ENCODE peak calls at places on chromosomes 5 and 9, in nine cellular contexts. S is mesendoderm, V is pancreas, F is HCT116, C is tibial artery, X is astrocyte, M is H1, T is adrenal gland, K is IMR-90. U is an unnamed sample.
A peak's percentile ranks its signal among the peaks of the same experiment; 100 is the strongest.

GRCh38 chr9:4691794-4692193 is 12.4 kb downstream of the CDC37L1 start:
- DNase-seq in S (no peak), V (no peak), F (no peak), C (no peak), X (peak; percentile 38), M (no peak), T (no peak), K (peak; percentile 78), U (no peak)

GRCh38 chr5:67426961-67427630 is 230.5 kb upstream of the CD180 start:
- DNase-seq in S (peak; percentile 31), V (no peak), F (no peak), C (no peak), X (peak; percentile 24), M (no peak), T (no peak), K (no peak), U (no peak)

GRCh38 chr5:123549256-123549904 is 37.4 kb downstream of the CSNK1G3 start:
- DNase-seq in S (no peak), V (no peak), F (no peak), C (no peak), X (no peak), M (no peak), T (no peak), K (no peak), U (no peak)

GRCh38 chr9:120579139-120579749 is 723 bp downstream of the CDK5RAP2 start:
- DNase-seq in S (peak; percentile 65), V (no peak), F (no peak), C (no peak), X (no peak), M (no peak), T (peak; percentile 17), K (no peak), U (no peak)

GRCh38 chr9:88028338-88028737 is 54.0 kb upstream of the CDK20 start:
- DNase-seq in S (no peak), V (no peak), F (no peak), C (no peak), X (no peak), M (no peak), T (no peak), K (no peak), U (no peak)

GRCh38 chr9:10250200-10250599 is 362.6 kb downstream of the PTPRD start:
- DNase-seq in S (no peak), V (no peak), F (no peak), C (no peak), X (no peak), M (no peak), T (no peak), K (no peak), U (no peak)

GRCh38 chr5:98804066-98804465 is 30.6 kb downstream of the RGMB start:
- DNase-seq in S (no peak), V (no peak), F (no peak), C (no peak), X (no peak), M (no peak), T (no peak), K (no peak), U (no peak)

GRCh38 chr9:20477940-20478620 is 144.2 kb downstream of the MLLT3 start:
- DNase-seq in S (peak; percentile 33), V (no peak), F (no peak), C (no peak), X (peak; percentile 61), M (no peak), T (no peak), K (peak; percentile 53), U (no peak)

GRCh38 chr9:78453450-78453849 is 156.5 kb downstream of the PSAT1 start:
- DNase-seq in S (no peak), V (no peak), F (no peak), C (no peak), X (no peak), M (no peak), T (no peak), K (no peak), U (no peak)

GRCh38 chr9:77833686-77834429 is 185.7 kb upstream of the GNA14 start:
- DNase-seq in S (no peak), V (no peak), F (no peak), C (no peak), X (no peak), M (no peak), T (no peak), K (no peak), U (no peak)

GRCh38 chr9:129458663-129459549 is 162.0 kb downstream of the C9orf50 start:
- DNase-seq in S (peak; percentile 44), V (peak; percentile 63), F (no peak), C (peak; percentile 66), X (no peak), M (no peak), T (peak; percentile 79), K (no peak), U (no peak)

GRCh38 chr5:119336262-119336661 is 19.6 kb upstream of the TNFAIP8 start:
- DNase-seq in S (no peak), V (no peak), F (no peak), C (no peak), X (no peak), M (no peak), T (no peak), K (no peak), U (no peak)

GRCh38 chr5:119338326-119338957 is 17.4 kb upstream of the TNFAIP8 start:
- DNase-seq in S (no peak), V (no peak), F (no peak), C (no peak), X (no peak), M (no peak), T (no peak), K (no peak), U (no peak)

GRCh38 chr5:119339344-119339743 is 16.5 kb upstream of the TNFAIP8 start:
- DNase-seq in S (no peak), V (no peak), F (no peak), C (no peak), X (no peak), M (no peak), T (no peak), K (no peak), U (no peak)

GRCh38 chr5:119335261-119335677 is 20.6 kb upstream of the TNFAIP8 start:
- DNase-seq in S (no peak), V (no peak), F (no peak), C (no peak), X (no peak), M (no peak), T (no peak), K (no peak), U (no peak)

DNA sequence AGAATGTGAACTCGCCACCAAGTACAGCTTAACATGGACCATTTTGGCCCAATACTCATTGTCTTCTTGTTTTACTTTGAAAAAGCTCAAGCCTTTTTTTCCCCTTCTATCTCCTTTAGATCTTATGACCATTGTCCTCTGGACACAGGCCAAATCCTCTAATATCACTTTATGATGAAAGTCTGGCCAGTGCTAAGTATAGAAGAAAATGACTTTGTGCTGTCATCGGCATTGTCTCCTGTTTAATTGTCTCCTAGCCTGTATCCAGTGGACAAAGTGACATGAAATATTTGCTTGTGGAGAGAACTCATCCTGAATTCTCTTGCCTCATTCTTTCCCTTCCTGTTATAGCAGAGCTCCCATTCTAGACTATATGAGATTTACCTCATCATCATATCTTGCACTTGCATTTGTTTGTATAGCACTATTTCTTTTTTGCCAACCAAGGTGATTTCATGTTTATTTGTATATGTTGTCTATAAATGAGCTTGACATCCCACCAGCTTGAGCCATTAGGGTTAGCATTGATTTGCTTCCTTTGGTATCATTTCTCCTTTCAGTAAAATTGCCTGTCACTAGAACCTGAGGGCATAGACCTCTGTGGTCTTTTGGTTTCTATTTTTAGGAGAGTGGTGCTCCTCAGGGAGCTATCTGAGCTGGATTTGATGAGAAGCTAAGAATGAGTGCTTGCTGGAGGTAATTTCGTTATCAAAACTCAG is 18.8 kb upstream of the TNFAIP8 start:
- DNase-seq in S (no peak), V (no peak), F (no peak), C (no peak), X (no peak), M (no peak), T (peak; percentile 13), K (no peak), U (no peak)
- H3K27ac ChIP-seq in S (no peak overlapping the region), V (no peak overlapping the region), F (no peak overlapping the region), C (no peak overlapping the region), X (no peak overlapping the region), M (no peak overlapping the region), T (no peak overlapping the region), K (no peak overlapping the region), U (no peak overlapping the region)

GRCh38 chr5:113548396-113548795 is 34.9 kb downstream of the YTHDC2 start:
- DNase-seq in S (no peak), V (no peak), F (no peak), C (no peak), X (no peak), M (no peak), T (no peak), K (no peak), U (no peak)
- H3K36me3 ChIP-seq in S (peaks cover under 1% of the 10 kb centered on the region), V (no peaks in the 10 kb centered on the region), F (peaks cover 6% of the 10 kb centered on the region), C (peaks cover 33% of the 10 kb centered on the region), X (peaks cover 20% of the 10 kb centered on the region), M (no peaks in the 10 kb centered on the region), T (peaks cover 28% of the 10 kb centered on the region), K (peaks cover 13% of the 10 kb centered on the region), U (no peaks in the 10 kb centered on the region)

GRCh38 chr5:95707055-95707454 is 24.1 kb upstream of the RHOBTB3 start:
- DNase-seq in S (no peak), V (no peak), F (no peak), C (no peak), X (no peak), M (no peak), T (no peak), K (no peak), U (no peak)

GRCh38 chr5:95711501-95712346 is 19.4 kb upstream of the RHOBTB3 start:
- DNase-seq in S (peak; percentile 79), V (no peak), F (no peak), C (no peak), X (no peak), M (peak; percentile 83), T (no peak), K (no peak), U (no peak)

GRCh38 chr5:95708876-95709275 is 22.3 kb upstream of the RHOBTB3 start:
- DNase-seq in S (no peak), V (no peak), F (no peak), C (no peak), X (no peak), M (no peak), T (no peak), K (no peak), U (no peak)

GRCh38 chr5:95712347-95712958 is 18.7 kb upstream of the RHOBTB3 start:
- DNase-seq in S (peak; percentile 99), V (no peak), F (peak; percentile 97), C (no peak), X (peak; percentile 95), M (no peak), T (no peak), K (peak; percentile 90), U (no peak)

GRCh38 chr5:95709967-95710650 is 21.0 kb upstream of the RHOBTB3 start:
- DNase-seq in S (peak; percentile 98), V (peak; percentile 79), F (peak; percentile 71), C (peak; percentile 51), X (no peak), M (peak; percentile 63), T (peak; percentile 72), K (no peak), U (no peak)
- H3K4me3 ChIP-seq in S (no peak overlapping the region), V (peak overlapping the region; percentile 6), F (no peak overlapping the region), C (peak overlapping the region; percentile 19), X (no peak overlapping the region), M (peak overlapping the region; percentile 85), T (no peak overlapping the region), K (no peak overlapping the region), U (no peak overlapping the region)

DNA sequence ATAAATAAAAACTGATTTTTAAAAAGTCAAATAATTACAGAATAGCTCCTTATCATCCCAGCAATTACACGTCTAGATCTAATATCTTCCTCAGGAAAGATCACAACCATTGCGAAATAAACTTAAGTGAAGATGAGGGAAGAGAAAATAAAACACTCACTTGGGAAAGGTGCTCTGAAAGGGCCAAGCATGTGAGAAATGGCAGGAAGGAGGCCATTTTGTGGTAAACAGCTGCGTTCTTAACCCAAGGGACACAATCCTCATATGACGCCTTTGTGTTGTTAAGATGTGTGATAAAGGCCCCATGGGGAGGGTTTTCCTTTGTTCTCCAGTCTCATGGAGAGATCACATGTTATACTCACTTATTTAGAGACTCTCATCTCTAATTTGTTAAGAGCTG is 32.5 kb downstream of the JAKMIP2 start:
- DNase-seq in S (peak; percentile 92), V (no peak), F (no peak), C (no peak), X (no peak), M (no peak), T (no peak), K (no peak), U (peak; percentile 41)
- H3K27ac ChIP-seq in S (no peak overlapping the region), V (no peak overlapping the region), F (no peak overlapping the region), C (no peak overlapping the region), X (no peak overlapping the region), M (no peak overlapping the region), T (no peak overlapping the region), K (no peak overlapping the region), U (no peak overlapping the region)